ENCODE peak calls at places on chromosomes 5 and 9, in eight cellular contexts. One of them, this sample, is unnamed.
A peak's percentile ranks its signal among the peaks of the same experiment; 100 is the strongest.

GRCh38 chr9:137989999-137990715 is 112.6 kb downstream of the CACNA1B start:
- DNase-seq in tibial artery: peak; percentile 44
- DNase-seq in heart left ventricle: no peak
- DNase-seq in fibroblast of pulmonary artery: no peak
- DNase-seq in BJ: no peak
- DNase-seq in PC-3: no peak
- DNase-seq in astrocyte: no peak
- DNase-seq in cardiac fibroblast: no peak
- DNase-seq in this sample: no peak

GRCh38 chr5:149005077-149005892 is 57.6 kb downstream of the SH3TC2 start:
- DNase-seq in heart left ventricle: no peak
- DNase-seq in fibroblast of pulmonary artery: peak; percentile 85
- DNase-seq in astrocyte: no peak
- DNase-seq in PC-3: peak; percentile 52
- DNase-seq in tibial artery: no peak
- DNase-seq in cardiac fibroblast: peak; percentile 77
- DNase-seq in BJ: peak; percentile 69
- DNase-seq in this sample: no peak

GRCh38 chr9:138100711-138101349 is 223.2 kb downstream of the CACNA1B start:
- DNase-seq in fibroblast of pulmonary artery: no peak
- DNase-seq in heart left ventricle: peak; percentile 23
- DNase-seq in astrocyte: no peak
- DNase-seq in PC-3: no peak
- DNase-seq in tibial artery: no peak
- DNase-seq in cardiac fibroblast: no peak
- DNase-seq in BJ: no peak
- DNase-seq in this sample: no peak

GRCh38 chr9:38208206-38208901 is 139.3 kb upstream of the SHB start:
- DNase-seq in PC-3: no peak
- DNase-seq in BJ: no peak
- DNase-seq in fibroblast of pulmonary artery: no peak
- DNase-seq in heart left ventricle: no peak
- DNase-seq in cardiac fibroblast: no peak
- DNase-seq in astrocyte: no peak
- DNase-seq in tibial artery: no peak
- DNase-seq in this sample: no peak

GRCh38 chr5:80741015-80741414 is 86.2 kb upstream of the DHFR start:
- DNase-seq in BJ: no peak
- DNase-seq in PC-3: no peak
- DNase-seq in heart left ventricle: no peak
- DNase-seq in astrocyte: no peak
- DNase-seq in cardiac fibroblast: no peak
- DNase-seq in tibial artery: no peak
- DNase-seq in fibroblast of pulmonary artery: no peak
- DNase-seq in this sample: no peak

GRCh38 chr5:94431696-94432095 is 186.7 kb downstream of the KIAA0825 start:
- DNase-seq in cardiac fibroblast: peak; percentile 16
- DNase-seq in PC-3: no peak
- DNase-seq in fibroblast of pulmonary artery: no peak
- DNase-seq in BJ: no peak
- DNase-seq in heart left ventricle: no peak
- DNase-seq in tibial artery: no peak
- DNase-seq in astrocyte: no peak
- DNase-seq in this sample: no peak

GRCh38 chr9:119441338-119441737 is 72.1 kb upstream of the BRINP1 start:
- DNase-seq in cardiac fibroblast: no peak
- DNase-seq in BJ: no peak
- DNase-seq in fibroblast of pulmonary artery: no peak
- DNase-seq in heart left ventricle: no peak
- DNase-seq in tibial artery: no peak
- DNase-seq in astrocyte: no peak
- DNase-seq in PC-3: no peak
- DNase-seq in this sample: no peak

GRCh38 chr9:120668399-120668798 is 45.9 kb downstream of the MEGF9 start:
- DNase-seq in PC-3: no peak
- DNase-seq in cardiac fibroblast: no peak
- DNase-seq in tibial artery: no peak
- DNase-seq in BJ: no peak
- DNase-seq in heart left ventricle: no peak
- DNase-seq in astrocyte: no peak
- DNase-seq in fibroblast of pulmonary artery: no peak
- DNase-seq in this sample: no peak

GRCh38 chr5:136195971-136196577 is 3.1 kb upstream of the SMIM32 start:
- DNase-seq in cardiac fibroblast: no peak
- DNase-seq in heart left ventricle: no peak
- DNase-seq in fibroblast of pulmonary artery: no peak
- DNase-seq in tibial artery: no peak
- DNase-seq in PC-3: no peak
- DNase-seq in BJ: no peak
- DNase-seq in astrocyte: peak; percentile 10
- DNase-seq in this sample: no peak

GRCh38 chr5:9787813-9788600 is 157.9 kb upstream of the TAS2R1 start:
- DNase-seq in cardiac fibroblast: no peak
- DNase-seq in PC-3: no peak
- DNase-seq in fibroblast of pulmonary artery: no peak
- DNase-seq in tibial artery: no peak
- DNase-seq in heart left ventricle: peak; percentile 31
- DNase-seq in BJ: no peak
- DNase-seq in astrocyte: no peak
- DNase-seq in this sample: no peak

GRCh38 chr5:102450313-102450990 is 48.3 kb downstream of the SLCO6A1 start:
- DNase-seq in tibial artery: no peak
- DNase-seq in fibroblast of pulmonary artery: peak; percentile 0
- DNase-seq in cardiac fibroblast: peak; percentile 30
- DNase-seq in PC-3: peak; percentile 72
- DNase-seq in heart left ventricle: no peak
- DNase-seq in BJ: no peak
- DNase-seq in astrocyte: no peak
- DNase-seq in this sample: peak; percentile 7
- TF ChIP-seq CTCF in tibial artery: no peak
- TF ChIP-seq CTCF in fibroblast of pulmonary artery: no peak
- TF ChIP-seq CTCF in cardiac fibroblast: peak; percentile 28
- TF ChIP-seq CTCF in PC-3: peak; percentile 80
- TF ChIP-seq CTCF in heart left ventricle: no peak
- TF ChIP-seq CTCF in BJ: no peak
- TF ChIP-seq CTCF in astrocyte: no peak
- TF ChIP-seq CTCF in this sample: peak; percentile 45

GRCh38 chr5:150905312-150905683 is 518 bp upstream of the ZNF300 start:
- DNase-seq in fibroblast of pulmonary artery: no peak
- DNase-seq in astrocyte: no peak
- DNase-seq in PC-3: no peak
- DNase-seq in cardiac fibroblast: no peak
- DNase-seq in tibial artery: no peak
- DNase-seq in BJ: no peak
- DNase-seq in heart left ventricle: no peak
- DNase-seq in this sample: no peak
- H3K4me3 ChIP-seq in fibroblast of pulmonary artery: peak overlapping the region; percentile 65
- H3K4me3 ChIP-seq in astrocyte: peak overlapping the region; percentile 86
- H3K4me3 ChIP-seq in PC-3: no peak overlapping the region
- H3K4me3 ChIP-seq in cardiac fibroblast: peak overlapping the region; percentile 72
- H3K4me3 ChIP-seq in tibial artery: peak overlapping the region; percentile 51
- H3K4me3 ChIP-seq in BJ: peak overlapping the region; percentile 67
- H3K4me3 ChIP-seq in heart left ventricle: peak overlapping the region; percentile 67
- H3K4me3 ChIP-seq in this sample: peak overlapping the region; percentile 62

GRCh38 chr5:142550471-142550870 is 135.4 kb downstream of the FGF1 start:
- DNase-seq in heart left ventricle: no peak
- DNase-seq in PC-3: no peak
- DNase-seq in astrocyte: no peak
- DNase-seq in cardiac fibroblast: no peak
- DNase-seq in BJ: no peak
- DNase-seq in tibial artery: no peak
- DNase-seq in fibroblast of pulmonary artery: no peak
- DNase-seq in this sample: no peak

GRCh38 chr5:142548739-142549275 is 137.1 kb downstream of the FGF1 start:
- DNase-seq in fibroblast of pulmonary artery: peak; percentile 98
- DNase-seq in BJ: peak; percentile 85
- DNase-seq in astrocyte: peak; percentile 87
- DNase-seq in cardiac fibroblast: peak; percentile 99
- DNase-seq in tibial artery: peak; percentile 74
- DNase-seq in PC-3: peak; percentile 87
- DNase-seq in heart left ventricle: peak; percentile 61
- DNase-seq in this sample: peak; percentile 88

GRCh38 chr5:142549834-142550233 is 136.1 kb downstream of the FGF1 start:
- DNase-seq in PC-3: no peak
- DNase-seq in cardiac fibroblast: no peak
- DNase-seq in astrocyte: no peak
- DNase-seq in heart left ventricle: no peak
- DNase-seq in BJ: no peak
- DNase-seq in fibroblast of pulmonary artery: no peak
- DNase-seq in tibial artery: no peak
- DNase-seq in this sample: no peak

GRCh38 chr5:142547445-142548374 is 138.2 kb downstream of the FGF1 start:
- DNase-seq in astrocyte: no peak
- DNase-seq in tibial artery: no peak
- DNase-seq in fibroblast of pulmonary artery: no peak
- DNase-seq in cardiac fibroblast: no peak
- DNase-seq in heart left ventricle: no peak
- DNase-seq in BJ: no peak
- DNase-seq in PC-3: no peak
- DNase-seq in this sample: no peak

DNA sequence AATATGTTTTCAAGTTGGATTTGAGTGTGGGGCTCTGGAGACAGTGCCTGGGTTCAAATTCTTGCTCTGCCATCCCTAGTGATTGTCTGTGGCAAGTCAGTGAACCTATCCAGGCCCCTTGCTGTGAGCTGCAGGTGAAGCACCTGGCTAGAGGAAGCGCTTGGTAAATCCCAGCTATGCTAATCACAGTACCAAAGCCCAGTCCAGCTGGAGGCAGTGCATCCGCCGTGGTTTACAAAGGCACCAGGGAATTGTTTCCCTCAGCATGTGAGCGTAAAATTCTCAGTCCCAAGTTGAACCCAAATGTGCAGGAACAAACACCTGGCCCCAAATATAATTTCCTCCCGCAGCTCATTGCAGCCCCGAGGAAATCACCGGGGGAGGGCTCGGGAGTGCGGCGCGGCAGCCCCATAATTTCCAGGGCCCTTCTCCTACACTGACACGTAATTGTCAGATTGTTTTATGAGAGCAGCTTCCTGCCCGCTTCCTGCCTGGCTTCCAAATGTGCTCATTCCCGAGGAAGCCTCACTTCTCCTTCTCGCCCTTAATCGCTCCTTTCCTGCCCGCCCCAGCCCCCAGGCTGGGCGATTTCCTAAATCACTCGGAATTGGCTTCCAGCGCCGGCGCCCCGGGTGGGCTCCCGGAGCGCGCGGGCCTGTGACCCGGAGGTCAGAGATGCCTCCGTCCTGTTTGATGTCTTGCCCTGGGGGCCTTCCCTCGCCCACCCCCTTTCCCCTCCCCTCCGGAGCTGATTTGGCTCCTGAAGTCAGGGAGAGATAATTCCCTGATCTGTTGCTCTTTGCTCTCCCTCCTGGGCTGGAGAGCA is 134.4 kb downstream of the FGF1 start:
- DNase-seq in fibroblast of pulmonary artery: peak; percentile 39
- DNase-seq in heart left ventricle: peak; percentile 33
- DNase-seq in BJ: no peak
- DNase-seq in astrocyte: no peak
- DNase-seq in tibial artery: no peak
- DNase-seq in PC-3: peak; percentile 33
- DNase-seq in cardiac fibroblast: peak; percentile 45
- DNase-seq in this sample: no peak
- TF ChIP-seq CTCF in fibroblast of pulmonary artery: no peak
- TF ChIP-seq CTCF in heart left ventricle: no peak
- TF ChIP-seq CTCF in BJ: no peak
- TF ChIP-seq CTCF in astrocyte: no peak
- TF ChIP-seq CTCF in tibial artery: no peak
- TF ChIP-seq CTCF in PC-3: no peak
- TF ChIP-seq CTCF in cardiac fibroblast: no peak
- TF ChIP-seq CTCF in this sample: no peak

DNA sequence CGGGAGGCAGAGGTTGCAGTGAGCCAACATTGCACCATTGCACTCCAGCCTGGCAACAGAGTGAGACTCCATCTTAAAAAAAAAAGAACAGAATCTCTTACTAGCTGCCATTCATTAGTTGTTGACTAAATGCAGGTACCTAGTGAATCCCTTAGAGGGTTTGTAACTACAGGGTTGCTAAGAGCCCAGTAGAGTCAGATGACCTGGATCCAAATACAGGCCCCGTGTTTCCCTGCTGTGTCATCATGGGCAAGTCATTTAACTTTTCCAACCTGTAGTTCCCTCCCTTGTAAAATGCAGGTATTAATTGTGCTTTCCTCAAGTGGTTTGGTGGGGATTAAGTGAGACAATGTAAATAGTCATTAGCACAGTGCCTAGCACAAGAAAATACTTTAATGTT is 32.8 kb downstream of the PLAC8L1 start:
- DNase-seq in tibial artery: no peak
- DNase-seq in fibroblast of pulmonary artery: no peak
- DNase-seq in heart left ventricle: no peak
- DNase-seq in PC-3: no peak
- DNase-seq in cardiac fibroblast: no peak
- DNase-seq in astrocyte: no peak
- DNase-seq in BJ: no peak
- DNase-seq in this sample: no peak
- H3K4me3 ChIP-seq in tibial artery: no peak overlapping the region
- H3K4me3 ChIP-seq in fibroblast of pulmonary artery: no peak overlapping the region
- H3K4me3 ChIP-seq in heart left ventricle: no peak overlapping the region
- H3K4me3 ChIP-seq in PC-3: no peak overlapping the region
- H3K4me3 ChIP-seq in cardiac fibroblast: no peak overlapping the region
- H3K4me3 ChIP-seq in astrocyte: no peak overlapping the region
- H3K4me3 ChIP-seq in BJ: no peak overlapping the region
- H3K4me3 ChIP-seq in this sample: no peak overlapping the region

DNA sequence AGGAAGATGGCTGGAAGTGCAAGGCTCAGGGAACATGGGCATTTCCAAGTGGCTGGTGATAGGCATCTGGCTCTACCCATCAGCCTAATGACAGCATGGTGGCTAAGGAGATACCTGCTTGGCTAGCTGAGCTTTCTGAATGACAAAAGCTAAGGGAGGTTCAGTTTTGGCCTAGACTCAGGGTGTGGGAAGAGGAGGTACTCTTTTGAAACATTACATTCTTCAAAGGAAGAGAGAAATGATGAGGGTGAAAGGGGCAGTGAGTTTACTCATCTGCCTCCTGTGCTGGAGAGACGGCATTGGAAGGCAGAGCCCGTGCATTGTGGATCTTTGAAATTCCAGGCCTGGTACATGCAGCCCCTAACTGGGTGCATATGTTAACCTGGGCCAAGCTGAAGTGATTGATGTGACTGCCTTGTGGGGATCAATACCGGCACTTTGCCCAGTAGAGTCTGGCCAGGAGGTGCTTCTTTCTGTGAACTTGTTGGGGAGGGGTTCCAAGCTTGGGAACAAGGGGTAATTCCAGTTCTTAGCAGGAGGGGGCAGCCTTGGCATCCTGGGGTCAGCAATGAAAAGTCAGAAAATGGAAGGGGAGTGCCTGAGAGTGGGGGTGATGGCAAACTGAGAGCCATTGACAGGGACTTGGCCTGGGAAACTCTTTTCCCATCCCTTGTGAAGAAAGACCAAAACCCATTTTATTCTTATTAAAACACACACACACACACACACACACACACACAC is 108.6 kb downstream of the ACER2 start:
- DNase-seq in tibial artery: no peak
- DNase-seq in astrocyte: no peak
- DNase-seq in fibroblast of pulmonary artery: peak; percentile 10
- DNase-seq in BJ: no peak
- DNase-seq in PC-3: peak; percentile 18
- DNase-seq in heart left ventricle: no peak
- DNase-seq in cardiac fibroblast: no peak
- DNase-seq in this sample: no peak
- TF ChIP-seq CTCF in tibial artery: no peak
- TF ChIP-seq CTCF in astrocyte: no peak
- TF ChIP-seq CTCF in fibroblast of pulmonary artery: peak; percentile 47
- TF ChIP-seq CTCF in BJ: peak; percentile 25
- TF ChIP-seq CTCF in PC-3: peak; percentile 53
- TF ChIP-seq CTCF in heart left ventricle: no peak
- TF ChIP-seq CTCF in cardiac fibroblast: peak; percentile 57
- TF ChIP-seq CTCF in this sample: peak; percentile 69

GRCh38 chr9:99031994-99032393 is 72.9 kb upstream of the TGFBR1 start:
- DNase-seq in BJ: no peak
- DNase-seq in astrocyte: no peak
- DNase-seq in fibroblast of pulmonary artery: no peak
- DNase-seq in PC-3: no peak
- DNase-seq in cardiac fibroblast: no peak
- DNase-seq in tibial artery: no peak
- DNase-seq in heart left ventricle: no peak
- DNase-seq in this sample: no peak
- H3K4me3 ChIP-seq in BJ: no peak overlapping the region
- H3K4me3 ChIP-seq in astrocyte: no peak overlapping the region
- H3K4me3 ChIP-seq in fibroblast of pulmonary artery: no peak overlapping the region
- H3K4me3 ChIP-seq in PC-3: no peak overlapping the region
- H3K4me3 ChIP-seq in cardiac fibroblast: no peak overlapping the region
- H3K4me3 ChIP-seq in tibial artery: no peak overlapping the region
- H3K4me3 ChIP-seq in heart left ventricle: no peak overlapping the region
- H3K4me3 ChIP-seq in this sample: no peak overlapping the region